ENCODE peak calls at places on chromosomes 2 and 18, in five cellular contexts. V is fibroblast of lung; W is stimulated activated naive CD4-positive, alpha-beta T cell; E is K562; Q is AML-193. Z is an unnamed sample.

GRCh38 chr18:34738173-34738894 is 28.2 kb downstream of the DTNA start:
- DNase-seq in V (peak), W (no peak), E (no peak), Q (no peak), Z (no peak)

GRCh38 chr2:1730047-1730937 is 14.0 kb downstream of the PXDN start:
- DNase-seq in V (peak), W (no peak), E (no peak), Q (no peak), Z (no peak)

GRCh38 chr2:23912054-23912453 is 14.9 kb downstream of the ATAD2B start:
- DNase-seq in V (no peak), W (no peak), E (no peak), Q (no peak), Z (no peak)

GRCh38 chr2:62665446-62665845 is 40.1 kb upstream of the EHBP1 start:
- DNase-seq in V (no peak), W (no peak), E (no peak), Q (no peak), Z (no peak)

GRCh38 chr2:105427485-105427884 is 28.6 kb upstream of the FHL2 start:
- DNase-seq in V (no peak), W (no peak), E (no peak), Q (no peak), Z (no peak)

GRCh38 chr2:64284751-64285150 is 140.5 kb upstream of the PELI1 start:
- DNase-seq in V (no peak), W (no peak), E (no peak), Q (no peak), Z (no peak)

GRCh38 chr2:224036731-224037376 is 2.2 kb downstream of the SERPINE2 start:
- DNase-seq in V (no peak), W (no peak), E (no peak), Q (no peak), Z (no peak)

GRCh38 chr2:74164761-74165160 is 13.9 kb downstream of the MOB1A start:
- DNase-seq in V (no peak), W (no peak), E (no peak), Q (no peak), Z (no peak)

GRCh38 chr2:63735931-63736820 is 105.5 kb upstream of the UGP2 start:
- DNase-seq in V (peak), W (no peak), E (no peak), Q (no peak), Z (no peak)

GRCh38 chr2:240319221-240319854 is 116.1 kb upstream of the GPC1 start:
- DNase-seq in V (peak), W (no peak), E (no peak), Q (no peak), Z (no peak)

GRCh38 chr2:222613715-222614331 is 42.1 kb downstream of the FARSB start:
- DNase-seq in V (peak), W (no peak), E (peak), Q (peak), Z (peak)

GRCh38 chr2:119483395-119483753 is 40.9 kb downstream of the SCTR start:
- DNase-seq in V (no peak), W (no peak), E (no peak), Q (no peak), Z (no peak)

GRCh38 chr2:239396881-239397681 is 3.7 kb downstream of the HDAC4 start:
- DNase-seq in V (no peak), W (peak), E (no peak), Q (no peak), Z (no peak)

Z was measured in GM12891.